ENCODE peak calls at places on chromosomes 11 and 22, in seven cellular contexts. L is K562, J is GM12878, P is HCT116, A is SK-N-SH, R is HepG2, Q is H1. O is an unnamed sample. For H3K9me3, the result is how much of the 10 kb centered on the place peaks cover.

GRCh38 chr11:19792510-19792909 is 79.9 kb downstream of the NAV2 start:
- DNase-seq in L (no peak), J (no peak), P (no peak), A (peak), R (no peak), Q (no peak), O (no peak)

GRCh38 chr11:42013656-42014201 is 554.3 kb upstream of the LRRC4C start:
- DNase-seq in L (no peak), J (no peak), P (no peak), A (no peak), R (no peak), Q (no peak), O (no peak)

GRCh38 chr11:131870305-131870704 is 499.9 kb downstream of the NTM start:
- DNase-seq in L (no peak), J (no peak), P (no peak), A (no peak), R (no peak), Q (no peak), O (no peak)

GRCh38 chr22:17744430-17744829 is 29.8 kb downstream of the BID start:
- DNase-seq in L (no peak), J (no peak), P (no peak), A (no peak), R (no peak), Q (no peak), O (no peak)

GRCh38 chr11:111978028-111978771 is 41.1 kb downstream of the DIXDC1 start:
- DNase-seq in L (peak), J (no peak), P (no peak), A (peak), R (no peak), Q (peak), O (no peak)

GRCh38 chr11:8039530-8040260 is 41.3 kb upstream of the TUB start:
- DNase-seq in L (no peak), J (no peak), P (no peak), A (no peak), R (no peak), Q (peak), O (no peak)

GRCh38 chr22:45452565-45453449 is 39.3 kb downstream of the RIBC2 start:
- DNase-seq in L (no peak), J (no peak), P (no peak), A (no peak), R (no peak), Q (no peak), O (no peak)

GRCh38 chr11:73388241-73389133 is 12.3 kb downstream of the RELT start:
- DNase-seq in L (no peak), J (no peak), P (no peak), A (no peak), R (no peak), Q (no peak), O (no peak)

GRCh38 chr11:93444671-93445073 is 98.5 kb downstream of the SMCO4 start:
- DNase-seq in L (peak), J (no peak), P (no peak), A (no peak), R (peak), Q (peak), O (peak)

GRCh38 chr11:134686418-134686817 is 274.4 kb upstream of the B3GAT1 start:
- DNase-seq in L (no peak), J (no peak), P (no peak), A (no peak), R (no peak), Q (no peak), O (no peak)

GRCh38 chr22:41478891-41479521 is 10.1 kb downstream of the ACO2 start:
- DNase-seq in L (no peak), J (peak), P (no peak), A (no peak), R (no peak), Q (no peak), O (no peak)

GRCh38 chr11:108871152-108871551 is 206.3 kb downstream of the DDX10 start:
- DNase-seq in L (no peak), J (no peak), P (no peak), A (peak), R (peak), Q (no peak), O (peak)

GRCh38 chr11:64850979-64851567 is 6.6 kb upstream of the CDC42BPG start:
- DNase-seq in L (no peak), J (peak), P (no peak), A (no peak), R (no peak), Q (peak), O (no peak)

GRCh38 chr11:118902336-118903203 is 18.9 kb downstream of the CXCR5 start:
- DNase-seq in L (no peak), J (no peak), P (no peak), A (no peak), R (no peak), Q (no peak), O (no peak)

GRCh38 chr22:38347181-38347943 is 30.1 kb upstream of the CSNK1E start:
- DNase-seq in L (no peak), J (no peak), P (no peak), A (no peak), R (no peak), Q (peak), O (no peak)

GRCh38 chr11:73141309-73142127 is 600 bp downstream of the FCHSD2 start:
- DNase-seq in L (no peak), J (no peak), P (peak), A (peak), R (peak), Q (peak), O (peak)

GRCh38 chr11:86303257-86303656 is 1.2 kb downstream of the HIKESHI start:
- DNase-seq in L (no peak), J (no peak), P (no peak), A (no peak), R (no peak), Q (no peak), O (no peak)

GRCh38 chr11:20208622-20209090 is 48.4 kb upstream of the DBX1 start:
- DNase-seq in L (no peak), J (no peak), P (no peak), A (no peak), R (no peak), Q (peak), O (no peak)

GRCh38 chr11:86918943-86919342 is 36.3 kb downstream of the FZD4 start:
- DNase-seq in L (no peak), J (no peak), P (no peak), A (no peak), R (no peak), Q (no peak), O (no peak)

GRCh38 chr22:19292262-19293230 is 1.0 kb upstream of the CLTCL1 start:
- DNase-seq in L (peak), J (no peak), P (no peak), A (no peak), R (no peak), Q (no peak), O (no peak)

GRCh38 chr22:29388759-29389090 is 355 bp upstream of the AP1B1 start:
- DNase-seq in L (no peak), J (no peak), P (no peak), A (no peak), R (no peak), Q (no peak), O (no peak)

GRCh38 chr22:46613606-46613997 is 6.6 kb upstream of the GRAMD4 start:
- DNase-seq in L (no peak), J (peak), P (no peak), A (no peak), R (no peak), Q (no peak), O (peak)

GRCh38 chr22:37569009-37569920 is 9.0 kb downstream of the CDC42EP1 start:
- DNase-seq in L (no peak), J (no peak), P (no peak), A (no peak), R (peak), Q (no peak), O (no peak)

GRCh38 chr22:29011200-29011867 is 50.3 kb downstream of the C22orf31 start:
- DNase-seq in L (no peak), J (no peak), P (no peak), A (no peak), R (no peak), Q (no peak), O (no peak)

GRCh38 chr11:61026121-61027031 is 54.9 kb downstream of the CD6 start:
- DNase-seq in L (no peak), J (no peak), P (no peak), A (no peak), R (no peak), Q (no peak), O (no peak)

GRCh38 chr11:28346209-28346608 is 238.0 kb downstream of the METTL15 start:
- DNase-seq in L (no peak), J (no peak), P (no peak), A (no peak), R (no peak), Q (no peak), O (no peak)

GRCh38 chr11:99585606-99586005 is 564.9 kb downstream of the CNTN5 start:
- DNase-seq in L (no peak), J (no peak), P (no peak), A (no peak), R (no peak), Q (no peak), O (no peak)

GRCh38 chr11:31995031-31995430 is 95.8 kb upstream of the RCN1 start:
- DNase-seq in L (no peak), J (no peak), P (no peak), A (no peak), R (no peak), Q (no peak), O (no peak)
- TF ChIP-seq YY1 in L (no peak), J (no peak), P (no peak), A (no peak), R (no peak), Q (no peak), O (no peak)

DNA sequence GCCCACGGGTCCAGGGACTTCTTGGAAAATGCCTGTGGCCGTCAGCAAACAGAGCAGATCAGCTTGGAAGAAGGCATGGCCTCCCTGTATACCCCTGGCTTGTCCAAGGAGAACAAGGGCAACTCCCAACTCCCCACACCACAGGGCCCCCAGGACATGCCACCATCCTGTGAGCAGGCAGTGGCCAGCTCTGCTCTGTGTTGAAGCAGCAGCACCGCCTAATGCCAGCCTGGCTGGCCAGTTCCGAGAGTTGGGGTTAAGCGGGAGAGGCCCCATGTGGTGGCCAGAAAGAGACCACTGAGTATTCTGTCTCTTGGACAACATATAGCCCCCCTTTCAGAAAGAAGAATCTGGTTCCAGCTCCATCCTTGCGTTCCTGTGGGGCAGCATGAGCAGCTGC is 209.2 kb downstream of the CTTN start:
- DNase-seq in L (no peak), J (no peak), P (no peak), A (no peak), R (no peak), Q (no peak), O (no peak)
- H3K9me3 ChIP-seq in L (under half), J (under half), P (under half), A (under half), R (under half), Q (under half), O (under half)

GRCh38 chr11:121965330-121965729 is 150.7 kb downstream of the BLID start:
- DNase-seq in L (no peak), J (no peak), P (no peak), A (no peak), R (no peak), Q (no peak), O (no peak)

GRCh38 chr11:121961228-121961860 is 154.7 kb downstream of the BLID start:
- DNase-seq in L (no peak), J (no peak), P (no peak), A (no peak), R (no peak), Q (no peak), O (no peak)

GRCh38 chr11:121967131-121967689 is 148.8 kb downstream of the BLID start:
- DNase-seq in L (no peak), J (no peak), P (no peak), A (no peak), R (no peak), Q (no peak), O (no peak)

GRCh38 chr11:121968638-121969037 is 147.4 kb downstream of the BLID start:
- DNase-seq in L (no peak), J (no peak), P (no peak), A (no peak), R (no peak), Q (no peak), O (no peak)

DNA sequence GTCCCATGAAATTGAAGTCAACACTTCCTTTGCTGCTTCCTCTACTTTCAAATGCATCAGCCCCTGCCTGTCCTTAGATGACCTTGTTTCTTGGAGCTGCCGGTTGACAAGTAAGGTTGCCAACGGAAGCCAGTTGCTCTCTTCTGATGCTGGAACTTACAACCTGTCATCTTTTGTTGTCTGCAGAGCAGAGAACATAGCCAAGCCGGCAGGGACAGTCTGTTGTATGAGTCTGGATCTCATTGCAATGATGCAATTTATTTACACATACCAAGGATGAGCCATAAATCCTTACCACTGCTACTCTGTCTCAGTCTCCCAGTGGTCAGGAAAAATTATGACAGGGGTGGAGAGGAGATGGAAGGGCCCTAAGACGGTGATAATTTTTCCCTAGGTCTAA is 151.4 kb downstream of the BLID start:
- DNase-seq in L (no peak), J (no peak), P (no peak), A (no peak), R (no peak), Q (no peak), O (no peak)
- TF ChIP-seq YY1 in L (no peak), J (no peak), P (no peak), A (no peak), R (no peak), Q (no peak), O (no peak)

GRCh38 chr22:49237703-49238102 is 590.0 kb downstream of the BRD1 start:
- DNase-seq in L (no peak), J (no peak), P (no peak), A (no peak), R (no peak), Q (peak), O (no peak)

GRCh38 chr22:49235463-49236300 is 592.0 kb downstream of the BRD1 start:
- DNase-seq in L (no peak), J (no peak), P (no peak), A (no peak), R (no peak), Q (peak), O (no peak)

GRCh38 chr22:49238181-49239141 is 589.2 kb downstream of the BRD1 start:
- DNase-seq in L (no peak), J (no peak), P (no peak), A (no peak), R (no peak), Q (peak), O (no peak)

GRCh38 chr22:49237279-49237678 is 590.4 kb downstream of the BRD1 start:
- DNase-seq in L (no peak), J (no peak), P (no peak), A (no peak), R (no peak), Q (peak), O (no peak)

GRCh38 chr22:49236541-49237075 is 591.1 kb downstream of the BRD1 start:
- DNase-seq in L (no peak), J (no peak), P (no peak), A (no peak), R (no peak), Q (peak), O (no peak)
- H3K9me3 ChIP-seq in L (under half), J (under half), P (under half), A (under half), R (under half), Q (under half), O (under half)

GRCh38 chr11:35101223-35101622 is 37.7 kb upstream of the CD44 start:
- DNase-seq in L (no peak), J (no peak), P (no peak), A (no peak), R (peak), Q (no peak), O (no peak)
- TF ChIP-seq YY1 in L (no peak), J (no peak), P (no peak), A (no peak), R (no peak), Q (no peak), O (no peak)

GRCh38 chr22:25024895-25025294 is 72.4 kb downstream of the KIAA1671 start:
- DNase-seq in L (no peak), J (no peak), P (no peak), A (no peak), R (no peak), Q (no peak), O (no peak)

GRCh38 chr22:25021409-25021808 is 68.9 kb downstream of the KIAA1671 start:
- DNase-seq in L (no peak), J (no peak), P (no peak), A (no peak), R (no peak), Q (no peak), O (no peak)

GRCh38 chr22:25019427-25020184 is 67.1 kb downstream of the KIAA1671 start:
- DNase-seq in L (no peak), J (no peak), P (no peak), A (no peak), R (no peak), Q (no peak), O (no peak)

GRCh38 chr22:25023879-25024278 is 71.4 kb downstream of the KIAA1671 start:
- DNase-seq in L (no peak), J (no peak), P (no peak), A (no peak), R (no peak), Q (no peak), O (no peak)

GRCh38 chr22:25021976-25022711 is 69.6 kb downstream of the KIAA1671 start:
- DNase-seq in L (no peak), J (no peak), P (no peak), A (no peak), R (no peak), Q (no peak), O (no peak)
- H3K9me3 ChIP-seq in L (under half), J (under half), P (under half), A (under half), R (under half), Q (under half), O (under half)

GRCh38 chr11:69748637-69749036 is 26.5 kb downstream of the FGF4 start:
- DNase-seq in L (no peak), J (no peak), P (no peak), A (no peak), R (no peak), Q (no peak), O (no peak)

GRCh38 chr11:69745201-69745600 is 29.9 kb downstream of the FGF4 start:
- DNase-seq in L (no peak), J (no peak), P (no peak), A (no peak), R (no peak), Q (no peak), O (no peak)

GRCh38 chr11:69746140-69746539 is 29.0 kb downstream of the FGF4 start:
- DNase-seq in L (no peak), J (no peak), P (no peak), A (no peak), R (no peak), Q (no peak), O (no peak)

GRCh38 chr11:69746780-69747742 is 28.1 kb downstream of the FGF4 start:
- DNase-seq in L (no peak), J (no peak), P (no peak), A (no peak), R (no peak), Q (no peak), O (no peak)

GRCh38 chr11:69744435-69744834 is 30.7 kb downstream of the FGF4 start:
- DNase-seq in L (no peak), J (no peak), P (no peak), A (no peak), R (peak), Q (no peak), O (peak)
- TF ChIP-seq YY1 in L (no peak), J (no peak), P (no peak), A (no peak), R (no peak), Q (no peak), O (no peak)

DNA sequence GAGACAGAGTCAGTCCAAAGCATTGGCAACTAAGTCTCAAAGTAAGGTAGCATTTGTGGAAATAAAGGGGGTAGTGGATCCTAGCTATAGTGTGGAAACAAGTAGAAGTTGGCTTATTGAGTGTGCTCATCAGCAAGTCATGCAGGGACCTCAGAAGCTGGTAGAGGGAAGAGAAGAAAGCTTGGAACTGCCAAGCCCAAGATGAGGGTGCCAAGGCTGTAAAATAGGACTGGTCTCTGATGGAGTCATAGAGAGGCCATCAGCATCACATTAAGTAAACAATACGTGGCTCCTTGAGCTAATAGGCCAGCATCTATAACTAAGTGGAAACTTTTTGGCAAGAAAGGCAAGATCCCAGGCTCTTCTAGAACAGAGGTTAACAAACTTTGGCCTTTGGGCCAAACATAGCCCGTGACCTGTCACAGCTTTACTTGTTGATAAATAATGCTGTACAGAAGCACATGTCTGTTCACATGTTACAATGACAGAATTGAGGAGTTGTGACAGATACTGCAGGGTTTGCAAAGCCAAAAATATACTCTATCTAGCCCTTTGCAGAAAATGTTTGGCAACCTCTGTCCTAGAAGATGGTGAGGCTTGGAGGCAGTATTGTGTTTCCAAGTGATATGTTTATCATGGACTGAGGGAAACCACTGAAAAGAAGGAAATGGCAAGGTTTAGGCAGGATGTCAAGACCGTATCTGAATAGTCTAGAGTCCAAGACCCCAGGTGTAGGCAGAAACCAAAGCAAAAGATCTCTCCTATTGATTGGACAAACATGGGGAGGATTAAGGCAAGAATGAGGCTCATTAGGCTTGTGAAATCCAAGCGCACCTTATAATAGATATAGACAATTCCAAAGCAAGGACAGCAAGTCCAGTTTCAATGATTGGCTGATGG is 62.5 kb upstream of the CD44 start:
- DNase-seq in L (no peak), J (no peak), P (no peak), A (no peak), R (no peak), Q (no peak), O (no peak)
- H3K9me3 ChIP-seq in L (under half), J (under half), P (under half), A (under half), R (under half), Q (under half), O (under half)